ENCODE peak calls at places on chromosomes 1 and 21, in seven cellular contexts. T is tibial artery; K is left ventricle myocardium inferior; S is heart right ventricle; A is CD8-positive, alpha-beta memory T cell; D is tibial nerve; B is caudate nucleus. R is an unnamed sample.

GRCh38 chr1:66073357-66073756 is 280.7 kb downstream of the PDE4B start:
- DNase-seq in A (no peak), K (no peak), T (no peak), D (no peak), S (no peak), B (no peak), R (no peak)

GRCh38 chr1:180633092-180634045 is 1.5 kb downstream of the XPR1 start:
- DNase-seq in S (no peak), T (no peak), B (no peak), D (no peak), K (no peak), A (no peak), R (no peak)

GRCh38 chr1:168555521-168556046 is 11.8 kb upstream of the XCL2 start:
- DNase-seq in T (no peak), D (no peak), B (no peak), A (no peak), K (no peak), S (no peak), R (no peak)

GRCh38 chr1:199272690-199273089 is 633.9 kb downstream of the PTPRC start:
- DNase-seq in D (no peak), A (no peak), B (no peak), S (peak), K (no peak), T (no peak), R (no peak)

GRCh38 chr21:29261555-29262540 is 36.9 kb upstream of the BACH1 start:
- DNase-seq in B (no peak), K (no peak), D (no peak), T (no peak), S (no peak), A (no peak), R (no peak)

GRCh38 chr1:29646161-29646775 is 409.9 kb downstream of the PTPRU start:
- DNase-seq in B (no peak), T (peak), D (no peak), S (no peak), K (no peak), A (no peak), R (no peak)

GRCh38 chr1:177526201-177526600 is 355.4 kb downstream of the BRINP2 start:
- DNase-seq in S (no peak), K (no peak), B (no peak), D (no peak), T (no peak), A (no peak), R (no peak)

GRCh38 chr1:19918057-19918456 is 5.4 kb downstream of the PLA2G2E start:
- DNase-seq in D (peak), K (peak), S (peak), B (peak), A (peak), T (peak), R (peak)

GRCh38 chr1:110471131-110471530 is 20.2 kb downstream of the PROK1 start:
- DNase-seq in K (no peak), T (no peak), B (no peak), A (no peak), D (no peak), S (no peak), R (no peak)

GRCh38 chr1:39391741-39392679 is 99.4 kb upstream of the BMP8A start:
- DNase-seq in B (no peak), A (no peak), K (no peak), T (no peak), D (no peak), S (peak), R (no peak)

GRCh38 chr1:11708554-11709350 is 17.2 kb downstream of the DRAXIN start:
- DNase-seq in A (no peak), B (no peak), S (no peak), T (no peak), D (no peak), K (no peak), R (no peak)

GRCh38 chr1:1163538-1164070 is 10.1 kb upstream of the TTLL10 start:
- DNase-seq in K (no peak), S (no peak), T (no peak), D (no peak), B (no peak), A (no peak), R (no peak)

GRCh38 chr1:1164361-1164700 is 9.3 kb upstream of the TTLL10 start:
- DNase-seq in K (no peak), S (no peak), A (no peak), T (no peak), B (no peak), D (no peak), R (no peak)

GRCh38 chr1:1161078-1161682 is 12.5 kb upstream of the TTLL10 start:
- DNase-seq in T (no peak), D (no peak), K (no peak), B (no peak), A (no peak), S (no peak), R (no peak)

GRCh38 chr1:1161683-1162079 is 12.0 kb upstream of the TTLL10 start:
- DNase-seq in A (no peak), B (no peak), S (no peak), D (no peak), T (no peak), K (no peak), R (no peak)

DNA sequence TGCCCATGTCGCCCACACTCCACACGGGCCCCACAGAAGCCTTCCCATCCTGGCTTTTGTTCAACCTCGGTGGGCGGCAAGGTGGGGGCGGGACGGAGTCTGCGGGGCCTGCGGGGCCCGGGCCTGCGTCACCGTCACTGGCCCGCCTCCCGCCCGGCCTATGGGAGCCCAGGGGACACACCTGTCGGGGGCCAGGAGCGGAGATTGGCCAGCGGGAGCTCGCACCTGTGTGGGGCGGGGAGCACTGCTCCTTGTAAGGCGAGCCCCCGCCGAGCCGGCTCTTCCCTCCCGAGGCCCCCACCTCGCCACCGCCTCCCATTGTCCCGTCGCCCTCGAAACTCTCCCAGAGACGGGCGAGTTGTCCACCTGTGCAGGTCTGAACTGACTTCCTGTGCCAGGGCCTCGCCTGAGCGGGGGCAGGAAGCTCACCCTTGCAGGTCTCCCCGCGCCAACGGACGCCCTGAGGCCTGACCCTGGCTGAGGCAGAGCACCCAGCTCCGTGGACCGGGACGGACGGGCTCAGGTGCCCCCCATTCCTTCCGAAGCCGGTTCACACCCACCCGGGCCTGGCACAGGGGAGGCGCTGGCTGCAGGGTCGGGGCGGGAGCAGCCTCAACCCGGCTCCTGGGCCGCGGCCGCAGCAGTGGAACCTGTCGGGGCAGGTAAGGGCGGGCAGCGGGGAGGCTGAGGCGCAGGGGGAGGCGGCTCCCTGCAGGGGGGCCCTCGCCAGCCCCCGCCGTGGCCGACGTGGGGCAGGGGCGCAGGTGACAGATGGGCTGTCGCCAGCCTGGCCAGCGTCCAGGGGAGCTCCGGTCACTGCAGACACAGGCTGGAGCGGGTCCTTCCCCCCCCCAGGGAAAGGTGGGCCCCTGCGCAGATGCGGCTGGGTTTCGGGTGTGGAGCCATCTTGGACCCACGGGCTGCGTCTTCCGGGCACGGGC is 10.8 kb upstream of the TTLL10 start:
- DNase-seq in S (no peak), A (no peak), K (no peak), T (no peak), B (no peak), D (no peak), R (no peak)
- H3K27ac ChIP-seq in S (no peak), A (no peak), K (no peak), T (no peak), B (no peak), D (peak), R (no peak)

GRCh38 chr1:170156594-170156993 is 10.8 kb downstream of the NTMT2 start:
- DNase-seq in B (no peak), K (no peak), D (no peak), S (no peak), T (no peak), A (no peak), R (no peak)
- H3K27ac ChIP-seq in B (no peak), K (no peak), D (no peak), S (no peak), T (no peak), A (no peak), R (no peak)

DNA sequence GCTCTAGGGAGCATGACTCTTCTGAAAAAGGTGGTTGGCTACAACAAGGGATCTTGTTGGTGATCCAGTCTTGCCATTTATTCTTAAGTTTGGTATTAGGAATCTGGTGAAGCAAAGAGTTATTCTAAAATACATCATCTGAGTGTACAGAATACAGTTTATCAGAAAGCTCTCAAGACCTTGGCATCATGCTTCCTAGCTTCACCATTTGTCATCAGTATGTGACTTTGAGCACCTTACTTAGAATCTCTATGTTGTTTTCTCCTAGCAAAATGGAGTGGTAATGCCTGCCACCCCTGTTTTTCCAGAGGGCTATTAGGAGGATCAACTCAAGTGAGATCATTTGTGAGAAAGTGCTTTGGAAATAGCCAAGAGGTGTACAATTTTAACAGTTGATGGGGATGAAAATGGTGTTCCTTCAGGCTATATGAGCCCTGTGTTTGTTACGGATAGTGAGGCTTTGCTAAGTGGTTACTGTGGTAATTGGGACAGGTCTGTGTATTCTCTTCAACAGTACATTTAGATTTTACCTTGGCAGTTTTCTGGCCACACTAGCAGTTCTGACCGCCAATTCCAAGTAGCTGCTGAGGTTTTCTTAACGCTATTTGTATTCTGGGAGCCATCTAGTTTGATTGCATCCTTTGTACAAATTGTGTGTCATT is 120.5 kb downstream of the DISP1 start:
- DNase-seq in K (no peak), B (no peak), A (no peak), D (no peak), S (no peak), T (no peak), R (no peak)
- H3K27ac ChIP-seq in K (peak), B (no peak), A (no peak), D (no peak), S (no peak), T (no peak), R (no peak)

GRCh38 chr1:173240609-173241008 is 33.5 kb upstream of the TNFSF4 start:
- DNase-seq in B (no peak), A (no peak), K (no peak), D (no peak), T (no peak), S (no peak), R (no peak)

GRCh38 chr1:173243300-173243699 is 36.2 kb upstream of the TNFSF4 start:
- DNase-seq in D (no peak), S (no peak), A (no peak), K (no peak), T (no peak), B (no peak), R (no peak)

GRCh38 chr1:173241528-173242347 is 34.6 kb upstream of the TNFSF4 start:
- DNase-seq in S (no peak), D (no peak), K (no peak), A (no peak), T (no peak), B (no peak), R (no peak)

GRCh38 chr1:173234899-173235298 is 27.8 kb upstream of the TNFSF4 start:
- DNase-seq in T (no peak), D (no peak), S (no peak), A (no peak), K (no peak), B (no peak), R (no peak)

DNA sequence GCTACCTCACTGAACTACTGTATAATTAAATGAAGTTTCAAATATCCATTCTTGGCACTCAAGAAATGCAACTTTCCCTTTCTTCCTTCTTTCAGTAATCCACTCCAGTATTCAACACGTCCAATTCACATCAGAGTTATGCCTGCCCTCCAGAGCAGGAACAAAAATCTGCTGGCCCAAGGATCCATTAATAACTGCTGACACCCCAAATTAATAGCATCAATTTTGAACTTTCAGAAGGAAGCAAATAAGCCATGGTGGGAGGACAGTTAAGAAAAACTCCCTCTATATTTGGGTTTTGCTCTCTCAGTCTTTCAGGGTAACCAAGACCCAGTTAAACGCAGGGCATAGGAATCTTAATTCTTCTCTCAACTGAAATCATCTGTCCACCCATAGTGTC is 31.9 kb upstream of the TNFSF4 start:
- DNase-seq in S (no peak), K (no peak), T (no peak), D (no peak), B (no peak), A (no peak), R (no peak)
- H3K27ac ChIP-seq in S (no peak), K (no peak), T (no peak), D (no peak), B (no peak), A (no peak), R (no peak)

GRCh38 chr1:153542956-153543737 is 2.4 kb upstream of the S100A5 start:
- DNase-seq in K (no peak), A (no peak), D (no peak), B (no peak), S (no peak), T (peak), R (no peak)

GRCh38 chr1:153543738-153544135 is 1.9 kb downstream of the S100A4 start:
- DNase-seq in B (no peak), A (no peak), T (peak), S (no peak), D (no peak), K (no peak), R (no peak)

GRCh38 chr1:153539395-153540093 is 1.2 kb downstream of the S100A5 start:
- DNase-seq in B (no peak), D (no peak), S (no peak), K (no peak), T (peak), A (no peak), R (no peak)

GRCh38 chr1:153540394-153541361 is at the start of gene S100A5:
- DNase-seq in A (peak), S (no peak), B (no peak), K (no peak), D (no peak), T (peak), R (peak)

DNA sequence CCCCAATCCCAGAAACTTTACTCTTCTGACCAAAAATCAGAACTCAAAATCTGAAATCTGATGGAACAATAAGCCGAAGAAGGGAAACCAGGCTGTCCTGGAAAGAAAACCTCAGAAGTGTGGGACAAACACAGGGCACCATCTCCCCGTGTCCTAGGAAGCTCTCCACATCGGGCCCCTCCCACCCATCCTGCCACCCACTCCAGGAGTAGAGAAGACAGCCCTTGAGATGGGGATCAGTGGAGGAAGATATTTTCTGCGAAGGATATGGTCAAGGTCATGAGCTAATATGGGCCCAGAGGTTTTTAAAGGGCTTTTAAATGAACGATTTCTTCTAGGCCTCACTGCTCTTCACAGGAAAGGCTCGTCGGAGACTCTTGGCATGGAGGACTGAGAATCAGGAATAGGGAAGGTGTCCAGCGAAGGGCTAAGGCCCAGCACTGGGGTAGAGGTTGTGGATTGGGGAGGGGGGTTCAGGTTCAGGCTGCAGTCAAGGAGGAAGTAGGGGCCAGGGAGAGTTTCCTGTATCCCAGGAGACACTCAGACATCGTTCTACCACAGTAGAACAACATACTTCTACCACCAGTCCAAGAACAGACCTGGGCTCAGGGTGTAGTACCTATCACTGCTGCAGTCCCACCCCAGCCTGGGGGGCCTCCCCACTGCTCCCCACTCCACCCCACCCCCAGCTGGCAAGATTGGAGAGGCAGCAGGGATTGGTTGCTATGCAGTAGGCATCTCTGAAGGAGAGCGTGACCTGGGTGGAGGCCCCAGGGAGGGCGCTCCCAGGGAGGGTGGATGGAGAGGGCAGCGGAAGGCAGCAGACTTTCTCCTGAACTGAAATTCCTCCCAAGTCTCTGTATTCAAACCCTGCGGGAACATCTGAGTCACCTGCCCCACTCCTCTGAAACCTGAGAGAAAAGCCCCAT is 1.2 kb upstream of the S100A5 start:
- DNase-seq in T (peak), B (no peak), A (no peak), D (no peak), S (no peak), K (no peak), R (no peak)
- H3K27ac ChIP-seq in T (peak), B (no peak), A (peak), D (peak), S (no peak), K (peak), R (peak)

GRCh38 chr21:35211767-35212166 is 162.7 kb upstream of the RUNX1 start:
- DNase-seq in T (no peak), K (no peak), S (no peak), D (no peak), A (no peak), B (no peak), R (no peak)
- H3K27ac ChIP-seq in T (no peak), K (peak), S (no peak), D (no peak), A (no peak), B (no peak), R (no peak)

GRCh38 chr21:33070921-33071877 is 1.3 kb downstream of the OLIG1 start:
- DNase-seq in A (no peak), S (no peak), B (peak), D (no peak), T (no peak), K (no peak), R (no peak)

GRCh38 chr21:33069994-33070811 is at the start of gene OLIG1:
- DNase-seq in A (no peak), D (no peak), T (no peak), S (no peak), K (peak), B (peak), R (no peak)

GRCh38 chr21:33069645-33069993 is 322 bp upstream of the OLIG1 start:
- DNase-seq in A (no peak), D (no peak), S (no peak), K (no peak), T (no peak), B (no peak), R (no peak)

GRCh38 chr21:33069243-33069642 is 698 bp upstream of the OLIG1 start:
- DNase-seq in K (no peak), B (no peak), A (no peak), S (no peak), T (no peak), D (no peak), R (no peak)

DNA sequence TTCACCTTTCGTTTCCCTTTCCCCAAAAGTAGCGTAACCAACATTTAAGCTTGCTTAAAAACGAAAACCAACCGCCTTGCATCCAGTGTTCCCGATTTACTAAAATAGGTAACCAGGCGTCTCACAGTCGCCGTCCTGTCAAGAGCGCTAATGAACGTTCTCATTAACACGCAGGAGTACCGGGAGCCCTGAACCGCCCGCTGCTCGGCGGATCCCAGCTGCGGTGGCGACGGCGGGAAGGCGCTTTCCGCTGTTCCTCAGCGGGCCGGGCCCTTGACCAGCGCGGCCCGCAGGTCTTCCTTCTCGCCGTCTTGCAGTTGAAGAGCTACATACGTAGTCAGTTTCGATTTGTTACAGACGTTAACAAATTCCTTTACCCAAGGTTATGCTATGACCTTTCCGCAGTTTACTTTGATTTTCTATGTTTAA is 2.0 kb downstream of the OLIG1 start:
- DNase-seq in B (no peak), S (no peak), K (no peak), D (no peak), A (no peak), T (no peak), R (no peak)
- H3K27ac ChIP-seq in B (peak), S (no peak), K (no peak), D (no peak), A (no peak), T (no peak), R (no peak)

DNA sequence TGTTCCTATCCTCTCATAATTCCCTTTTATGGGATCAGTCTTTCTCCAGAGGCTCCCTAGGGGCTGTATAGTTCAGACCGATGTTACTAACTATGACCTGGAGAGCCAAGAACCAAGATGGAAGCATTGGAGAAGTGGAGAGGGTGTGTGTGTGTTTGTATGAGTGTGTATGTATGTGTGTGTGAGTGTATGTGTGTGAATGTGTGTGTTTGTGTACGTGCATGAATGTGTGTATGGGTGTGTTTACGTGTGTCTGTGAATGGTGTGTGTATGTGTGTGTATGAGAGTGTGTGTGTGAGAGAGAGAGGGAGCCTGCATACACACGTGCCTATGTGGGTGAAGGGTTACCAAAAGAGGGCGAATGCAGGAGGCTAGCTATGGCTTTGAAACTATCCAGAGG is 4.9 kb downstream of the MYBPHL start:
- DNase-seq in A (no peak), D (no peak), T (no peak), S (no peak), K (no peak), B (no peak), R (no peak)
- H3K27ac ChIP-seq in A (no peak), D (no peak), T (no peak), S (no peak), K (no peak), B (peak), R (no peak)